ENCODE peak calls at places on chromosomes 13 and 19, in nine cellular contexts. D, G, R, W, L, V, U, I and P are unnamed samples.

GRCh38 chr13:68345963-68346362 is 1115.8 kb upstream of the PCDH9 start:
- DNase-seq in D (no peak), G (no peak), R (no peak), W (no peak), L (no peak), V (no peak), U (no peak), I (no peak), P (no peak)

GRCh38 chr19:1239796-1240737 is 1.5 kb upstream of the ATP5F1D start:
- DNase-seq in D (peak; percentile 94), G (peak; percentile 78), R (peak; percentile 88), W (peak; percentile 91), L (peak; percentile 100), V (peak; percentile 74), U (peak; percentile 90), I (peak; percentile 89), P (no peak)

GRCh38 chr13:20182231-20182846 is 10.4 kb downstream of the GJB2 start:
- DNase-seq in D (peak; percentile 68), G (peak; percentile 34), R (no peak), W (peak; percentile 68), L (peak; percentile 84), V (no peak), U (peak; percentile 8), I (peak; percentile 54), P (peak; percentile 35)

GRCh38 chr19:43518051-43518450 is 8.9 kb downstream of the ETHE1 start:
- DNase-seq in D (no peak), G (no peak), R (no peak), W (no peak), L (no peak), V (no peak), U (no peak), I (no peak), P (no peak)

GRCh38 chr13:43848250-43848649 is 31.3 kb downstream of the CCDC122 start:
- DNase-seq in D (no peak), G (no peak), R (no peak), W (no peak), L (peak; percentile 53), V (no peak), U (no peak), I (peak; percentile 11), P (peak; percentile 72)

GRCh38 chr19:38034153-38034835 is 127.3 kb downstream of the SIPA1L3 start:
- DNase-seq in D (no peak), G (no peak), R (no peak), W (no peak), L (no peak), V (no peak), U (no peak), I (no peak), P (no peak)

GRCh38 chr13:74841123-74841522 is 640.8 kb downstream of the TBC1D4 start:
- DNase-seq in D (no peak), G (no peak), R (no peak), W (no peak), L (no peak), V (no peak), U (no peak), I (no peak), P (no peak)

GRCh38 chr19:33740811-33741396 is 55.8 kb upstream of the KCTD15 start:
- DNase-seq in D (peak; percentile 4), G (no peak), R (no peak), W (no peak), L (peak; percentile 49), V (no peak), U (no peak), I (peak; percentile 56), P (peak; percentile 2)

GRCh38 chr19:48967346-48968178 is 2.5 kb downstream of the FTL start:
- DNase-seq in D (no peak), G (no peak), R (no peak), W (no peak), L (peak; percentile 30), V (no peak), U (no peak), I (no peak), P (no peak)

GRCh38 chr13:71712988-71713653 is 153.9 kb downstream of the DACH1 start:
- DNase-seq in D (no peak), G (no peak), R (no peak), W (no peak), L (no peak), V (no peak), U (no peak), I (no peak), P (no peak)

GRCh38 chr19:3135961-3136683 is at the start of gene GNA15:
- DNase-seq in D (peak; percentile 44), G (no peak), R (peak; percentile 43), W (no peak), L (no peak), V (no peak), U (no peak), I (no peak), P (no peak)